ENCODE peak calls at places on chromosomes 13 and 19, in four cellular contexts. U is foreskin keratinocyte, X is progenitor cell of endocrine pancreas, M is NCI-H1092. W is an unnamed sample.
A peak's percentile ranks its signal among the peaks of the same experiment; 100 is the strongest.

GRCh38 chr13:37074703-37075102 is 15.2 kb upstream of the SUPT20H start:
- DNase-seq in X (no peak), U (no peak), M (no peak), W (peak; percentile 47)

GRCh38 chr19:10168386-10168948 is 26.3 kb downstream of the DNMT1 start:
- DNase-seq in U (no peak), M (no peak), X (no peak), W (no peak)

GRCh38 chr19:44671400-44671799 is at the start of gene CEACAM19:
- DNase-seq in M (no peak), X (no peak), U (peak; percentile 92), W (no peak)

GRCh38 chr19:18438331-18439024 is 545 bp upstream of the ISYNA1 start:
- DNase-seq in X (no peak), U (peak; percentile 68), M (no peak), W (no peak)

GRCh38 chr13:41127746-41128145 is 4.9 kb downstream of the KBTBD6 start:
- DNase-seq in M (no peak), U (no peak), X (no peak), W (no peak)

GRCh38 chr13:84951128-84951527 is 848.1 kb downstream of the SLITRK6 start:
- DNase-seq in X (no peak), M (no peak), U (peak; percentile 81), W (no peak)

GRCh38 chr13:34462843-34463242 is 479.2 kb upstream of the NBEA start:
- DNase-seq in U (peak; percentile 89), M (no peak), X (no peak), W (peak; percentile 36)

GRCh38 chr13:74406439-74406838 is 272.2 kb upstream of the KLF12 start:
- DNase-seq in M (no peak), U (no peak), X (no peak), W (no peak)

GRCh38 chr13:30191491-30192100 is 115.8 kb downstream of the KATNAL1 start:
- DNase-seq in X (no peak), M (no peak), U (peak; percentile 34), W (peak; percentile 36)

GRCh38 chr13:112764028-112764427 is 74.2 kb downstream of the ATP11A start:
- DNase-seq in X (no peak), M (no peak), U (no peak), W (no peak)

GRCh38 chr19:7963566-7963965 is 20.1 kb upstream of the TIMM44 start:
- DNase-seq in X (no peak), U (no peak), M (no peak), W (no peak)

GRCh38 chr13:27634231-27634630 is 12.5 kb downstream of the POLR1D start:
- DNase-seq in X (no peak), U (peak; percentile 100), M (no peak), W (no peak)

GRCh38 chr13:20193142-20193923 is 595 bp upstream of the GJB2 start:
- DNase-seq in M (no peak), U (no peak), X (no peak), W (no peak)

GRCh38 chr13:27371932-27372331 is 52.5 kb upstream of the GTF3A start:
- DNase-seq in M (peak; percentile 31), U (no peak), X (no peak), W (no peak)

GRCh38 chr13:99351772-99352171 is 44.6 kb upstream of the GPR183 start:
- DNase-seq in U (no peak), M (no peak), X (no peak), W (no peak)

GRCh38 chr19:37669336-37669963 is 14.2 kb upstream of the ZFP30 start:
- DNase-seq in M (no peak), U (no peak), X (no peak), W (no peak)

GRCh38 chr13:76720416-76720815 is 165.8 kb downstream of the KCTD12 start:
- DNase-seq in X (no peak), U (no peak), M (no peak), W (no peak)

GRCh38 chr19:39355253-39355652 is 13.0 kb downstream of the SAMD4B start:
- DNase-seq in X (no peak), U (no peak), M (no peak), W (no peak)

GRCh38 chr19:49145485-49146407 is 9.4 kb downstream of the HRC start:
- DNase-seq in U (peak; percentile 43), X (peak; percentile 73), M (no peak), W (peak; percentile 70)

GRCh38 chr19:31154021-31154420 is 195.2 kb downstream of the TSHZ3 start:
- DNase-seq in U (peak; percentile 99), M (no peak), X (no peak), W (peak; percentile 41)

W was measured in iris pigment epithelial cell.